ENCODE peak calls at places on chromosomes 12 and 14, in six cellular contexts. Z is IMR-90, G is trophoblast cell, X is H9, V is H1, M is mesenchymal stem cell. B is an unnamed sample.

GRCh38 chr12:78790148-78790547 is 74.4 kb upstream of the SYT1 start:
- DNase-seq in Z (no peak), G (no peak), X (no peak), V (no peak), M (no peak), B (no peak)

GRCh38 chr12:21527451-21528180 is 1.5 kb downstream of the SPX start:
- DNase-seq in Z (peak), G (peak), X (peak), V (peak), M (peak), B (peak)

GRCh38 chr12:3077572-3078081 is 448 bp downstream of the TSPAN9 start:
- DNase-seq in Z (peak), G (no peak), X (peak), V (no peak), M (peak), B (no peak)

GRCh38 chr12:90366286-90366685 is 588.7 kb downstream of the CCER1 start:
- DNase-seq in Z (peak), G (no peak), X (no peak), V (no peak), M (peak), B (no peak)

GRCh38 chr14:92754956-92755355 is 6.5 kb upstream of the LGMN start:
- DNase-seq in Z (no peak), G (no peak), X (no peak), V (no peak), M (no peak), B (no peak)

GRCh38 chr14:102675396-102675795 is 82.9 kb downstream of the RCOR1 start:
- DNase-seq in Z (no peak), G (no peak), X (no peak), V (no peak), M (no peak), B (no peak)

GRCh38 chr12:38904932-38905479 is 385 bp downstream of the CPNE8 start:
- DNase-seq in Z (no peak), G (peak), X (peak), V (no peak), M (peak), B (peak)

GRCh38 chr12:65055874-65056273 is 65.2 kb downstream of the WIF1 start:
- DNase-seq in Z (no peak), G (no peak), X (peak), V (peak), M (no peak), B (no peak)

GRCh38 chr12:71130670-71131069 is 27.1 kb downstream of the TSPAN8 start:
- DNase-seq in Z (no peak), G (no peak), X (no peak), V (no peak), M (no peak), B (no peak)

GRCh38 chr14:76203086-76204001 is 51.6 kb downstream of the GPATCH2L start:
- DNase-seq in Z (peak), G (peak), X (no peak), V (peak), M (peak), B (no peak)

GRCh38 chr14:68111733-68112270 is 292.2 kb downstream of the RAD51B start:
- DNase-seq in Z (no peak), G (no peak), X (no peak), V (no peak), M (no peak), B (no peak)

GRCh38 chr14:54673193-54674121 is 106.5 kb downstream of the SAMD4A start:
- DNase-seq in Z (peak), G (no peak), X (no peak), V (no peak), M (peak), B (no peak)

GRCh38 chr12:122168492-122168891 is 5.5 kb downstream of the IL31 start:
- DNase-seq in Z (no peak), G (no peak), X (no peak), V (no peak), M (no peak), B (no peak)

GRCh38 chr12:57459750-57460400 is at the start of gene GLI1:
- DNase-seq in Z (peak), G (no peak), X (peak), V (no peak), M (no peak), B (no peak)

GRCh38 chr12:62977419-62977818 is 42.5 kb upstream of the PPM1H start:
- DNase-seq in Z (no peak), G (no peak), X (no peak), V (no peak), M (no peak), B (no peak)

GRCh38 chr14:36874396-36875138 is 212.9 kb downstream of the PAX9 start:
- DNase-seq in Z (no peak), G (no peak), X (no peak), V (no peak), M (no peak), B (no peak)

GRCh38 chr14:68503186-68503825 is 289.6 kb downstream of the ZFP36L1 start:
- DNase-seq in Z (no peak), G (peak), X (no peak), V (no peak), M (no peak), B (no peak)

GRCh38 chr12:132285991-132286681 is 43.3 kb downstream of the GALNT9 start:
- DNase-seq in Z (peak), G (no peak), X (peak), V (no peak), M (no peak), B (no peak)
- H3K4me2 ChIP-seq in Z (no peak), G (no peak), X (peak), V (peak), M (no peak), B (no peak)

DNA sequence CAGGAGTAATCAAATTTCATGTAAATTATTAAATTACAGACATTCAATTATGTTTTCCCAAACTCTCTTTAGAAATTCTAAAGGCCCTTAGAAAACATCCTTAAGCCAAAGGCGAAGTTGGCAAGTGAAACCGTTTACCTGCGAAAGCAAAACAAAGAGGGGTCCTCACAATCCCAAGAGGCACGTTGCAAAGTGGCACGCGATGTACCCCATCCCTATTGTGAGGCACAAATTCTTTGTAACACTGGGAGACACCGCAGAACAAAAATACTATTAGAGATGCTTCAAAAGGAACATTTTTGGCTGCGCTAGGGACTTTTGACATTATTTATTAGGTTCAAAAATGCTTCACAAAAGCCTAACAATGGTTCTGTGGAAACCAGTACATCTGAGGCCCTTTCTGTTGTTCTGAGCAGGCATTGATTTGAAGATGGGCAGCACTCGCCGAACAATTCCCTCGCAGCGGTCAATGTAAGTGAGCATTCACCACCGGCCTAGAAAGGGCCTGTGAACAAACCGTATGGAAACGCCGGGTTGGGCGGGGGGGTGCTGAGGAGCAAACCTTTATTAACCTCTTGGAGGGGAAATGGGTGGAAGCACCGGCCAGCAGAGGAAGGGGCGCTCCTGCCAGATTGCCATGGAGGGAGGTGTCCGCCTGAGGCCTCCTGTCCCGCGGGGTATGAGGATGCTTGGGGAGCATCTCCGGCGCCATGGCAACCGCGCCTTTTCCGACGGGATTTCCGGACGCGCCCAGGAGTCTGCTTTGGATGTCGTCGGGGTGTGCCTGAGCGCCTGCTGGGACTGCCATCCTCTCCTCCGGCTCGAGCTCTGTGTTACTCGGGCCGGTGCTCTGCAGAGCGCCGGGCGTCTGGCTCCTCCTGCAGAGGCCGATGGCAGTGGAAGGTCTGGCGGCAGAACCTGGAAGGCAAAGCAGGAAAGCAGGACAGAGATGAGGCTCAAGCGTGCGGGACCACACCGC is 193.8 kb downstream of the C12orf42 start:
- DNase-seq in Z (no peak), G (no peak), X (peak), V (peak), M (no peak), B (peak)
- H4K91ac ChIP-seq in Z (no peak), G (no peak), X (no peak), V (peak), M (no peak), B (no peak)

DNA sequence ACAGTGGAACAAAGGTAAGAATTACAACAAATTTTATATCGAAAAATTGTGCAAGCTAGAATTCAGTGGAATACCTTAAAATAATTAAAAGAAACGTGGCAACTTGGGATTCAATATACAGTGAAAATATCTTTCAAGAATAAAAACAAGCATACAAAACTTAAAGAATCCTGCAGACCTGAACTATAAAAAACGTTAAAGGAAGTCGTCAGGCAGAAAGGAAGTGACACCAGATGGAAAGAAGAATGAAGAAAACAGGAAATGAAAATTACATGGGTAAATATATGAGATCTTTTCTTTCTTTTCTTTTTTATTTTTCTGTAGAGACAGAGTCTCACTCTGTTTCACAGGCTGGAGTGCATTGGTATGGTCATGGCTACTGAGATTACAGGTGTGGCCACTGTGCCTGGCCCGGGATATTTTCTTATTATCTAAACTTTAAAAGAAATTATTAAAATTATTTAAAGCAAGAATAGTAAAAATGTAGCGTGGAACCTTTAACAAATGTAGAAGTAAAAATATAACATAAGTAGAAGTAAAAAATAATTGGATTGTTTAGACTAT is 4.7 kb downstream of the MGP start:
- DNase-seq in Z (no peak), G (no peak), X (no peak), V (no peak), M (no peak), B (no peak)
- H3K4me2 ChIP-seq in Z (no peak), G (no peak), X (no peak), V (no peak), M (no peak), B (no peak)

GRCh38 chr12:83005534-83006197 is 319.0 kb downstream of the TMTC2 start:
- DNase-seq in Z (no peak), G (no peak), X (no peak), V (no peak), M (no peak), B (no peak)

GRCh38 chr12:83008703-83009102 is 322.0 kb downstream of the TMTC2 start:
- DNase-seq in Z (no peak), G (no peak), X (no peak), V (no peak), M (no peak), B (no peak)

GRCh38 chr12:83015390-83016225 is 328.9 kb downstream of the TMTC2 start:
- DNase-seq in Z (no peak), G (no peak), X (no peak), V (no peak), M (no peak), B (no peak)

GRCh38 chr12:83010169-83010804 is 323.6 kb downstream of the TMTC2 start:
- DNase-seq in Z (no peak), G (no peak), X (no peak), V (no peak), M (no peak), B (no peak)
- H4K91ac ChIP-seq in Z (no peak), G (no peak), X (no peak), V (no peak), M (no peak), B (no peak)

DNA sequence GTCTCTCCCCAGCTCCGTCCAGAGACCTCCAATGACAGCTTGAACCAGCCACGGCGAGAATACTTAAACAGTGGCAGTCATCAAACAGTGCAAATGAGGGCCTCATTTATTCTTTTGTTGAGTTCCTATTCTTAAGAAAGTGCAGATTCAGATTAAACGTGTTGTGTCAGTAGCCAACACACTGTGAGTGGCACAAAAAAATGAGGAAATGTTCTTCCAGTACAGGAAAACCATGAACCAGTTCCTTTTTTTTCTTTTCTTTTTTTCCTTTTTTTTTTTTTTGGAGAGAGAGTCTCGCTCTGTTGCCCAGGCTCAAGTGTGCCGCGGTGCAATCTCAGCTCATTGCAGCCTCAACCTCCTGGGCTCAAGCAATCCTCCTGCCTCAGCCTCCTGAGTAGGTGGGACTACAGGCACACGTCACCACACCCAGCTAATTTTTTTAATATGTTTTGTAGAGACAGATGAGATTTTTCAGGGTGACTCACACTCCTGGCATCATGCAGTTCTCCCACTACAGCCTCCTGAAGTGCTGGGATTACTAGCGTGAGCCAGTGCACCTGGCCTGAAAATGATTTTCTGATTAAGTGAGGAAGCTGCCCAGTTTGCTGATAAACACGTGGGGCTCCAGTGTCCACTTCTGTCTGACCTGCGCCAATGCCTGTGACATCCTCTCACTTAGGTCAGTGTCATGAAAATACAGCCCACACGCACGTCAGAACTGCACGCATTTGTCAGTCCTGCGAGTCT is 37.2 kb upstream of the SFSWAP start:
- DNase-seq in Z (peak), G (peak), X (no peak), V (no peak), M (no peak), B (no peak)
- H3K4me2 ChIP-seq in Z (no peak), G (no peak), X (no peak), V (no peak), M (no peak), B (no peak)

DNA sequence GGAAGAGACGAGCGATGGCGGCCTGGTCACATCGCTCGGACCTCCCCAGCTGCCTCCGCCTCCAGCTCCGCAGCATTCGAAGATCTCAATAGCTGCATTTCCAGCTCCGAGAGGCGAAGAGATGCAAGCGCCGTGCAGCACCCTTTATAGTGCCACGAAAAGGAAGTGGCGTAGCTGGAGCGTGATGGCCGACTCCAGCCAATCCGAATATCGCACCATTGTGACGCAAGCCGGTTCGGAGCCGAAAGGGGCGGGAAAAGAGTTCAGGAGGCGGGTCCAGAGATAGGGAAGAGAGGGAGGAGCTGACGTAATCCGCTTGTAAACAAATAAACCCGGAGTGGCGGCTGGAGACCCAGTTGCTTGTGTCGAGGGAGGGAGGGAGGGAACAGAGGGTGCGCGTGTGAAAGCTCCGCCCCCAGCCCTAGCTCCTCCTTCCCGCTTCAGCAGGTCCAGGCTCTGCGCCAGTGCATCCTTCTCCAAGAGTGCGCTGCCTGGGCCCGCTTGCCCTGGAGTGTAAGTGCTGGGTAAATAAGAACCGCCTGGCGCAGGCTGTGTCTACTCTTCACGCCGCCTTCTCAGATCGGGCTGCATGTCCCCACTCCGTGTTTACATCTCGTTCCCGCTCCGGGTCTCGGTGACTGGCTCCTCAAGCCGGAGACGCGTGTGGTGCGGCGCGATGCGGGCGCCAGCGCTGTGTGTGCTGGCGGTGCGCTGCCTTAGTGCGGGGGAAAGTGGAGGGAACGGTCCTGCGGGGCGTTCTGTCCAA is at the start of gene BTG1:
- DNase-seq in Z (peak), G (peak), X (peak), V (peak), M (peak), B (peak)
- H4K91ac ChIP-seq in Z (peak), G (peak), X (no peak), V (peak), M (peak), B (peak)

DNA sequence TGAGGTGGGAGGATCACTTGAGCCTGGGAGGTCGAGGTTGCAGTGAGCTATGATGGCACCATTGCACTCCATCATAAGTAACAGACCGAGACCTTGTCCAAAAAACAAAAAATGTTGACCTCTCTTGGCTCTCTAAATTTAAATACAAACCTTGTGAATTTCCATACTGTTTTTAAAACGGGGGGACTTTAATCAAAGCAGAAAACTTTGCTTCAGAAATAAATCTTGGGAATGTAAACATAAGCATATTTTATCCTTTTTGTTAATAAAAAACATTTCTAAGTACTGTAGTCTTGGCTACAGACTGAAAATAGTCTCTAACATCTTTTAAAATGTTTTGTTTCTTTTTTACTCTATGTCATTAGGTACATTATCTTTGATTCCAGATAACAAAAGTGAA is 130.7 kb upstream of the RASSF8 start:
- DNase-seq in Z (peak), G (no peak), X (no peak), V (no peak), M (no peak), B (no peak)
- H3K4me2 ChIP-seq in Z (peak), G (no peak), X (no peak), V (no peak), M (no peak), B (no peak)

GRCh38 chr14:23294346-23294733 is 8.3 kb downstream of the PPP1R3E start:
- DNase-seq in Z (no peak), G (no peak), X (peak), V (no peak), M (no peak), B (no peak)
- H4K91ac ChIP-seq in Z (no peak), G (no peak), X (no peak), V (no peak), M (no peak), B (no peak)

DNA sequence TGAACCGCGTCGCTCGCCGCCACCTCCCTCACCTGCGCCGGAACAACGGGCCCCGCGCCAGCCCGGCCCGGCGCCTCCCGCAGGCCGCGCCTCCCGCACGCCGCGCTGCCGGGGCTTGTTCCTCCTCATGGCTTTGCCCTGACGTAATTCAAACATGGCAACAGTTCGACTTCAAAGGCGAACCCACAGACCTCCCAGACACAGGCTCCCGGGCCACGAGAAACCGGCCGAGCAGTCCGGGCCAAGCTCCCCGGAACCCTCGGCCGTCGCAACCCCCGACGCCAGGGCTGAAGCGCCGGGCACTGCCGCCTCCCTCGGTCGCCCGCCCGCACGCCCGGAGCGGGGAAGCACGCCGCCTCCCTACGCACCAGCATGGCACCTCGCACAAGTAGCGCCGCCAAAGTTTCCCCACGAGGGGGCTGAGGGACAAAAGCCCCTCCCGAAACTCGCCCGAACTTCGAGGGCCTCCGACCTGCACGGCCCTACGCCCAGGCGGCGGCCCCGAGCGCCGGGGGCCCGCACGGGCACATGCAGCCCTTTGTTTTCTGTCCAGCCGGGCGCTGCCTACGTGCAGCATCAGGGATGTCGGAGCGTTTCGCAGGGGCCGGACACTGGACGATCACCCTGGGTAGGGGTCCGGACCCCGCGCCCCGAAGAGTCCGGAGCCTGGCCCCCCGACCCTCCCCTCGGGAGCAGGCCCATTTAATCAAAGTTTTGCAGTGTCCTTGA is 1.7 kb downstream of the SINHCAF start:
- DNase-seq in Z (peak), G (peak), X (peak), V (no peak), M (peak), B (peak)
- H3K4me2 ChIP-seq in Z (peak), G (peak), X (peak), V (peak), M (peak), B (peak)